ENCODE peak calls at places on chromosomes 3 and 15, in nine cellular contexts. A is astrocyte of the spinal cord; X is stimulated activated CD8-positive, alpha-beta memory T cell treated with anti-CD3 and anti-CD28 coated beads, Interleukin-15, amount 100 ng/mL, for 48 hours; L is heart right ventricle; J is T47D; S is stimulated activated CD4-positive, alpha-beta T cell treated with anti-CD3 and anti-CD28 coated beads, Interleukin-1b, Interleukin-23, amount 100 ng/mL, for 48 hours; O is GM03348; C is GM12891; P is NCI-H2107. Y is an unnamed sample.

GRCh38 chr3:46447535-46447934 is 17.2 kb downstream of the LTF start:
- DNase-seq in J (no peak), O (no peak), S (no peak), A (no peak), X (no peak), P (no peak), L (no peak), C (no peak), Y (no peak)

GRCh38 chr3:118936811-118937210 is 97.8 kb downstream of the IGSF11 start:
- DNase-seq in S (no peak), C (no peak), A (no peak), O (no peak), P (no peak), L (no peak), X (no peak), J (no peak), Y (no peak)

GRCh38 chr15:29143293-29143692 is 126.3 kb downstream of the NSMCE3 start:
- DNase-seq in A (no peak), O (no peak), C (no peak), P (no peak), X (no peak), S (no peak), L (no peak), J (no peak), Y (no peak)

GRCh38 chr3:67384790-67385397 is 269.5 kb downstream of the SUCLG2 start:
- DNase-seq in P (no peak), J (peak), L (peak), S (peak), C (peak), A (peak), O (peak), X (no peak), Y (peak)

GRCh38 chr3:50356553-50356952 is 2.8 kb downstream of the TMEM115 start:
- DNase-seq in O (peak), C (no peak), S (no peak), L (peak), X (no peak), P (no peak), A (no peak), J (no peak), Y (peak)

GRCh38 chr3:52308308-52308707 is 7.8 kb upstream of the DNAH1 start:
- DNase-seq in C (no peak), S (no peak), X (no peak), A (no peak), P (no peak), O (no peak), J (no peak), L (no peak), Y (no peak)

GRCh38 chr15:96882361-96882760 is 551.9 kb downstream of the NR2F2 start:
- DNase-seq in P (no peak), C (no peak), L (no peak), S (no peak), J (no peak), O (no peak), X (no peak), A (peak), Y (no peak)

GRCh38 chr3:40292637-40293036 is 16.9 kb upstream of the EIF1B start:
- DNase-seq in J (no peak), X (no peak), S (no peak), A (no peak), C (no peak), L (peak), P (no peak), O (no peak), Y (no peak)

GRCh38 chr3:144433006-144433405 is 461.4 kb downstream of the DIPK2A start:
- DNase-seq in A (no peak), J (no peak), C (no peak), O (no peak), P (no peak), S (no peak), L (no peak), X (no peak), Y (no peak)

GRCh38 chr3:100603449-100603848 is 6.0 kb upstream of the ADGRG7 start:
- DNase-seq in C (no peak), X (no peak), L (no peak), S (no peak), P (no peak), A (peak), O (peak), J (peak), Y (peak)

GRCh38 chr3:61796088-61796680 is 234.8 kb downstream of the PTPRG start:
- DNase-seq in A (no peak), L (no peak), X (no peak), O (no peak), C (no peak), P (no peak), S (no peak), J (no peak), Y (no peak)

GRCh38 chr3:111326144-111326995 is 215.6 kb upstream of the CD96 start:
- DNase-seq in P (no peak), S (no peak), X (peak), C (no peak), O (peak), L (no peak), A (peak), J (no peak), Y (peak)

GRCh38 chr3:53382106-53382505 is 34.8 kb upstream of the DCP1A start:
- DNase-seq in X (no peak), A (peak), S (no peak), O (no peak), L (no peak), C (no peak), J (no peak), P (no peak), Y (peak)

GRCh38 chr3:29348311-29348710 is 67.4 kb downstream of the RBMS3 start:
- DNase-seq in P (no peak), X (no peak), S (no peak), C (no peak), L (no peak), J (no peak), A (no peak), O (no peak), Y (no peak)

GRCh38 chr3:186058225-186058624 is 50.7 kb downstream of the ETV5 start:
- DNase-seq in A (no peak), C (no peak), J (no peak), L (no peak), S (no peak), O (no peak), X (no peak), P (no peak), Y (no peak)

GRCh38 chr3:13204177-13204581 is 130.9 kb upstream of the IQSEC1 start:
- DNase-seq in C (no peak), L (no peak), O (no peak), P (no peak), J (no peak), A (no peak), S (no peak), X (no peak), Y (no peak)

GRCh38 chr3:47108546-47108945 is 55.4 kb downstream of the SETD2 start:
- DNase-seq in X (no peak), J (no peak), O (peak), C (no peak), A (no peak), L (no peak), S (no peak), P (no peak), Y (peak)

GRCh38 chr15:85151861-85152260 is 170.2 kb downstream of the PDE8A start:
- DNase-seq in L (no peak), C (no peak), P (no peak), J (no peak), X (no peak), S (no peak), A (no peak), O (no peak), Y (no peak)

GRCh38 chr3:141367038-141367730 is 1.1 kb upstream of the ZBTB38 start:
- DNase-seq in O (peak), X (no peak), S (no peak), A (peak), J (no peak), P (no peak), L (peak), C (no peak), Y (peak)

GRCh38 chr3:110815008-110815583 is 256.5 kb upstream of the NECTIN3 start:
- DNase-seq in P (no peak), S (no peak), O (peak), C (no peak), L (no peak), J (no peak), A (no peak), X (no peak), Y (peak)

GRCh38 chr3:52190294-52190841 is 7.6 kb upstream of the ALAS1 start:
- DNase-seq in S (no peak), L (peak), C (no peak), P (no peak), O (peak), X (no peak), A (peak), J (no peak), Y (peak)

GRCh38 chr15:80698636-80699035 is 3.5 kb downstream of the ABHD17C start:
- DNase-seq in L (no peak), A (peak), P (no peak), X (no peak), C (no peak), O (peak), S (no peak), J (no peak), Y (peak)

GRCh38 chr15:63499611-63500010 is 4.8 kb upstream of the USP3 start:
- DNase-seq in P (no peak), X (no peak), L (no peak), A (no peak), O (no peak), J (no peak), S (no peak), C (no peak), Y (peak)

GRCh38 chr15:63595066-63595465 is 2.1 kb upstream of the FBXL22 start:
- DNase-seq in L (peak), P (no peak), J (no peak), O (no peak), X (no peak), S (no peak), A (no peak), C (no peak), Y (no peak)

GRCh38 chr3:184178522-184179138 is 4.0 kb downstream of the AP2M1 start:
- DNase-seq in L (no peak), J (no peak), P (no peak), O (no peak), S (no peak), X (no peak), A (no peak), C (no peak), Y (peak)

GRCh38 chr15:57476533-57476975 is 100.2 kb downstream of the CGNL1 start:
- DNase-seq in C (no peak), X (no peak), J (no peak), S (no peak), O (peak), L (no peak), P (no peak), A (peak), Y (peak)

GRCh38 chr3:51997935-51998596 is 2.4 kb upstream of the RPL29 start:
- DNase-seq in X (no peak), O (no peak), P (no peak), S (no peak), L (no peak), J (peak), A (no peak), C (no peak), Y (no peak)

GRCh38 chr15:73200339-73200738 is 148.1 kb downstream of the NEO1 start:
- DNase-seq in A (no peak), L (no peak), P (no peak), S (no peak), C (no peak), O (no peak), J (no peak), X (no peak), Y (no peak)

GRCh38 chr3:186456636-186457265 is 87.4 kb downstream of the CRYGS start:
- DNase-seq in L (no peak), J (no peak), O (no peak), C (no peak), A (no peak), P (no peak), X (no peak), S (no peak), Y (no peak)

GRCh38 chr15:48887144-48887543 is 9.2 kb downstream of the EID1 start:
- DNase-seq in S (no peak), L (no peak), J (no peak), P (no peak), C (no peak), X (no peak), O (no peak), A (no peak), Y (no peak)

GRCh38 chr3:90069748-90070147 is 962.3 kb downstream of the EPHA3 start:
- DNase-seq in A (peak), J (no peak), O (no peak), X (no peak), L (no peak), S (no peak), P (no peak), C (no peak), Y (no peak)

Y was measured in GM23248.